ENCODE peak calls at places on chromosome 2, in four cellular contexts. U, R, T and Z are unnamed samples.
A peak's percentile ranks its signal among the peaks of the same experiment; 100 is the strongest.

GRCh38 chr2:63189026-63189425 is 138.4 kb downstream of the OTX1 start:
- DNase-seq in U (peak; percentile 73), R (peak; percentile 72), T (peak; percentile 35), Z (peak; percentile 75)

GRCh38 chr2:237895544-237896506 is 36.4 kb downstream of the RAMP1 start:
- DNase-seq in U (no peak), R (no peak), T (peak; percentile 40), Z (peak; percentile 69)

GRCh38 chr2:42050350-42051167 is 2.7 kb downstream of the PKDCC start:
- DNase-seq in U (no peak), R (peak; percentile 30), T (no peak), Z (no peak)

GRCh38 chr2:64157792-64158191 is 13.6 kb upstream of the PELI1 start:
- DNase-seq in U (no peak), R (peak; percentile 15), T (peak; percentile 55), Z (no peak)

GRCh38 chr2:12164689-12165088 is 418.3 kb downstream of the LPIN1 start:
- DNase-seq in U (no peak), R (no peak), T (no peak), Z (no peak)

GRCh38 chr2:161990741-161991140 is 83.3 kb downstream of the DPP4 start:
- DNase-seq in U (no peak), R (peak; percentile 93), T (peak; percentile 96), Z (peak; percentile 2)

GRCh38 chr2:186704897-186705296 is 11.0 kb downstream of the FAM171B start:
- DNase-seq in U (no peak), R (no peak), T (no peak), Z (no peak)

GRCh38 chr2:163812926-163813520 is 77.2 kb upstream of the FIGN start:
- DNase-seq in U (no peak), R (no peak), T (peak; percentile 58), Z (no peak)

GRCh38 chr2:215611609-215612386 is 175.9 kb upstream of the FN1 start:
- DNase-seq in U (no peak), R (no peak), T (no peak), Z (no peak)

GRCh38 chr2:39706350-39706749 is 40.6 kb downstream of the TMEM178A start:
- DNase-seq in U (no peak), R (no peak), T (no peak), Z (no peak)

GRCh38 chr2:98835831-98836385 is 100.1 kb downstream of the CRACDL start:
- DNase-seq in U (no peak), R (no peak), T (no peak), Z (no peak)

GRCh38 chr2:126717928-126718327 is 62.0 kb downstream of the GYPC start:
- DNase-seq in U (no peak), R (no peak), T (no peak), Z (no peak)

GRCh38 chr2:60822987-60823386 is 58.4 kb upstream of the REL start:
- DNase-seq in U (no peak), R (no peak), T (no peak), Z (no peak)

GRCh38 chr2:85801871-85802270 is 48.1 kb downstream of the ATOH8 start:
- DNase-seq in U (no peak), R (no peak), T (no peak), Z (no peak)

GRCh38 chr2:228048838-228049490 is 132.5 kb downstream of the SPHKAP start:
- DNase-seq in U (no peak), R (peak; percentile 77), T (peak; percentile 19), Z (peak; percentile 88)

GRCh38 chr2:214649440-214650205 is 159.9 kb downstream of the BARD1 start:
- DNase-seq in U (no peak), R (peak; percentile 81), T (peak; percentile 81), Z (peak; percentile 2)

GRCh38 chr2:236503100-236503499 is 66.5 kb upstream of the ACKR3 start:
- DNase-seq in U (no peak), R (peak; percentile 17), T (no peak), Z (no peak)

GRCh38 chr2:54476852-54477251 is 20.7 kb downstream of the SPTBN1 start:
- DNase-seq in U (no peak), R (no peak), T (peak; percentile 31), Z (no peak)

GRCh38 chr2:126664234-126664633 is 8.3 kb downstream of the GYPC start:
- DNase-seq in U (no peak), R (no peak), T (no peak), Z (no peak)

GRCh38 chr2:208062113-208062512 is 36.8 kb upstream of the PLEKHM3 start:
- DNase-seq in U (no peak), R (peak; percentile 56), T (peak; percentile 44), Z (peak; percentile 50)

GRCh38 chr2:127365211-127365643 is 22.5 kb downstream of the MAP3K2 start:
- DNase-seq in U (no peak), R (no peak), T (no peak), Z (peak; percentile 43)

GRCh38 chr2:182863642-182864041 is 2.8 kb downstream of the FRZB start:
- DNase-seq in U (no peak), R (no peak), T (no peak), Z (no peak)

GRCh38 chr2:3186766-3187165 is 190.9 kb downstream of the EIPR1 start:
- DNase-seq in U (no peak), R (no peak), T (no peak), Z (no peak)

GRCh38 chr2:218959761-218960195 is 312 bp downstream of the CDK5R2 start:
- DNase-seq in U (no peak), R (no peak), T (no peak), Z (no peak)

GRCh38 chr2:241859436-241860183 is 916 bp upstream of the PDCD1 start:
- DNase-seq in U (no peak), R (peak; percentile 84), T (no peak), Z (peak; percentile 48)

GRCh38 chr2:185145316-185146121 is 547.2 kb downstream of the ZNF804A start:
- DNase-seq in U (no peak), R (no peak), T (no peak), Z (no peak)

GRCh38 chr2:151840216-151840691 is 12.0 kb upstream of the ARL5A start:
- DNase-seq in U (no peak), R (no peak), T (no peak), Z (no peak)

GRCh38 chr2:46151582-46151981 is 145.6 kb upstream of the EPAS1 start:
- DNase-seq in U (no peak), R (no peak), T (no peak), Z (no peak)

GRCh38 chr2:172168917-172169346 is 66.2 kb upstream of the DLX2 start:
- DNase-seq in U (no peak), R (peak; percentile 54), T (peak; percentile 60), Z (no peak)

GRCh38 chr2:86249843-86250402 is 50.7 kb downstream of the MRPL35 start:
- DNase-seq in U (no peak), R (peak; percentile 29), T (peak; percentile 6), Z (no peak)

GRCh38 chr2:88733155-88733902 is 41.9 kb downstream of the RPIA start:
- DNase-seq in U (no peak), R (no peak), T (no peak), Z (no peak)

GRCh38 chr2:50777954-50778353 is 254.0 kb downstream of the NRXN1 start:
- DNase-seq in U (no peak), R (no peak), T (no peak), Z (no peak)

GRCh38 chr2:73088211-73088610 is 16.7 kb upstream of the SFXN5 start:
- DNase-seq in U (no peak), R (no peak), T (no peak), Z (no peak)

GRCh38 chr2:202335791-202336467 is 40.2 kb upstream of the BMPR2 start:
- DNase-seq in U (no peak), R (peak; percentile 64), T (peak; percentile 41), Z (peak; percentile 45)

GRCh38 chr2:54603357-54603756 is 120.1 kb upstream of the EML6 start:
- DNase-seq in U (no peak), R (no peak), T (peak; percentile 30), Z (no peak)

GRCh38 chr2:121075641-121076500 is 209.1 kb downstream of the TFCP2L1 start:
- DNase-seq in U (peak; percentile 77), R (peak; percentile 30), T (peak; percentile 14), Z (no peak)
- TF ChIP-seq EZH2 in U (no peak), R (no peak), T (peak; percentile 65), Z (no peak)

DNA sequence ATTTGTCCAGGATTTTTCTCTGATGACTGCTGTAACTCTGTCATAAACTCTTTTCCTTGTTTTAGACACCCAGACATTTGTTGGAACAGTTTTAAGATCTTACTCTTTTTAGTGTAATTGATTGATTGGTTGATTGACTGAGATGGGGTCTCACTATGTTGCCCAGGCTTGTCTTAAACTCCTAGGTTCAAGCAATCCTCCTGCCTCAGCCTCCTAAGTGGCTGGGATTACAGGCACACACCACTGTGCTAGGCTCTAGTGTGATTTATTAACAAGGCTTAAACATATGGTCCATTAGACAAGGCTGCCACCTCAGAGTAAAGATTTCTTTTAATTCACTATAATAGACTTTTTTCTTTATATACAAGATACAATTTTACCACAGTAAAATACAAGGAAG is 2.0 kb downstream of the PAIP2B start:
- DNase-seq in U (no peak), R (no peak), T (no peak), Z (no peak)
- H3K4me3 ChIP-seq in U (peak overlapping the region; percentile 79), R (no peak overlapping the region), T (no peak overlapping the region), Z (no peak overlapping the region)

GRCh38 chr2:239224249-239224605 is 176.6 kb downstream of the HDAC4 start:
- DNase-seq in U (no peak), R (no peak), T (no peak), Z (no peak)
- H3K4me1 ChIP-seq in U (no peaks in the 10 kb centered on the region), R (peaks cover 58% of the 10 kb centered on the region), T (peaks cover 37% of the 10 kb centered on the region), Z (peaks cover 51% of the 10 kb centered on the region)

GRCh38 chr2:44944952-44945612 is 3.6 kb downstream of the SIX3 start:
- DNase-seq in U (no peak), R (no peak), T (no peak), Z (no peak)
- TF ChIP-seq EZH2 in U (no peak), R (peak; percentile 85), T (peak; percentile 75), Z (no peak)

GRCh38 chr2:33494155-33494779 is 17.8 kb downstream of the RASGRP3 start:
- DNase-seq in U (no peak), R (peak; percentile 50), T (peak; percentile 14), Z (no peak)
- H3K4me3 ChIP-seq in U (no peak overlapping the region), R (no peak overlapping the region), T (no peak overlapping the region), Z (no peak overlapping the region)

DNA sequence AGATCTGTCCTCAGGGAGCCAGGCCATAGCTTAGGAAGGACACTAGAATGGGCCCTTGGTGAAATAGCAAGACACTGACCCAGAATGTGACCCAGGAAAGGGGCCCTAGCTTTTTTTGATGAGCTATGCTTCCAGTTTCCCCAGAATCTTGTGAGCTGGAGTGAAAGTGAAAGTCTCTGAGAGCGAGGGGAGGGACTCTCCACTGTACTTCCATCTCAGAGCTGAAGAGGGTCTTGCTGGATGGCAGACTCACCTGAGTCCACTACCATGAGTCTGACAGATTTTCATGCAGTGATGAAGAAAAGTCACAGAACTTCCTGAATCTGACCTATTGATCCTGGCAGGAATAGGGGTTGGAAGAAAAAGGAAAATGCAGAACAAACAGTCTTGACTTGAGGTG is 3.1 kb downstream of the ARHGAP25 start:
- DNase-seq in U (no peak), R (no peak), T (no peak), Z (no peak)
- H3K4me1 ChIP-seq in U (no peaks in the 10 kb centered on the region), R (no peaks in the 10 kb centered on the region), T (no peaks in the 10 kb centered on the region), Z (no peaks in the 10 kb centered on the region)

GRCh38 chr2:26033270-26033768 is 565 bp upstream of the RAB10 start:
- DNase-seq in U (peak; percentile 87), R (peak; percentile 91), T (peak; percentile 80), Z (peak; percentile 90)
- TF ChIP-seq EZH2 in U (no peak), R (no peak), T (no peak), Z (no peak)

GRCh38 chr2:204545861-204546773 is 842 bp downstream of the PARD3B start:
- DNase-seq in U (no peak), R (peak; percentile 37), T (no peak), Z (no peak)
- H3K4me3 ChIP-seq in U (peak overlapping the region; percentile 78), R (peak overlapping the region; percentile 78), T (peak overlapping the region; percentile 80), Z (peak overlapping the region; percentile 84)